ENCODE peak calls at places on chromosomes 6 and 20, in seven cellular contexts. H is MV-4-11, K is heart right ventricle, C is AG10803, L is iPS DF 19.7, Y is activated B cell treated with CpG ODN at 0.5 μM for 24 hours, U is DND-41. D is an unnamed sample.

GRCh38 chr6:166274163-166274562 is 34.0 kb downstream of the PRR18 start:
- DNase-seq in H (no peak), K (no peak), C (no peak), L (no peak), Y (no peak), U (no peak), D (no peak)

GRCh38 chr6:148935705-148936306 is 189.0 kb downstream of the UST start:
- DNase-seq in H (no peak), K (no peak), C (peak), L (no peak), Y (no peak), U (no peak), D (no peak)

GRCh38 chr6:138430361-138431145 is 26.5 kb downstream of the HEBP2 start:
- DNase-seq in H (no peak), K (peak), C (peak), L (no peak), Y (no peak), U (no peak), D (no peak)

GRCh38 chr6:16974729-16975359 is 127.0 kb upstream of the STMND1 start:
- DNase-seq in H (no peak), K (no peak), C (no peak), L (no peak), Y (no peak), U (no peak), D (no peak)

GRCh38 chr6:122752990-122753687 is 26.4 kb upstream of the FABP7 start:
- DNase-seq in H (no peak), K (no peak), C (no peak), L (no peak), Y (no peak), U (no peak), D (no peak)

GRCh38 chr6:99353126-99353525 is 3.7 kb upstream of the FAXC start:
- DNase-seq in H (no peak), K (no peak), C (no peak), L (no peak), Y (no peak), U (no peak), D (no peak)

GRCh38 chr20:29319725-29320124 is 1937.7 kb upstream of the DEFB115 start:
- DNase-seq in H (no peak), K (no peak), C (no peak), L (no peak), Y (no peak), U (no peak), D (no peak)

GRCh38 chr6:135531954-135532490 is 34.5 kb upstream of the AHI1 start:
- DNase-seq in H (no peak), K (no peak), C (no peak), L (no peak), Y (no peak), U (no peak), D (no peak)

D was measured in stimulated activated naive CD8-positive, alpha-beta T cell treated with anti-CD3 and anti-CD28 coated beads, Interleukin-15, Interleukin-2, amounts not matched to agents 100 U/mL and 50 U/mL, for 24 hours.